ENCODE peak calls at places on chromosomes 16 and 17, in seven cellular contexts. H is CD8-positive, alpha-beta T cell; D is lower leg skin; V is stomach; M is upper lobe of left lung; U is fibroblast of mammary gland; O is body of pancreas. Z is an unnamed sample.

GRCh38 chr17:49523706-49524472 is 28.8 kb downstream of the NGFR start:
- DNase-seq in V (peak), H (peak), U (peak), M (no peak), O (no peak), D (peak), Z (peak)

GRCh38 chr17:14859521-14859920 is 405.6 kb downstream of the PMP22 start:
- DNase-seq in V (no peak), H (no peak), O (no peak), U (peak), M (no peak), D (no peak), Z (no peak)

GRCh38 chr16:15919331-15919730 is 30.1 kb upstream of the ABCC1 start:
- DNase-seq in H (no peak), V (no peak), U (peak), M (no peak), D (no peak), O (no peak), Z (peak)

GRCh38 chr17:1000597-1001490 is 3.9 kb downstream of the TIMM22 start:
- DNase-seq in U (peak), M (no peak), V (peak), H (no peak), O (no peak), D (no peak), Z (peak)

GRCh38 chr16:85878875-85879274 is 20.1 kb upstream of the IRF8 start:
- DNase-seq in H (no peak), V (no peak), M (no peak), U (peak), O (no peak), D (no peak), Z (peak)

GRCh38 chr17:61338000-61338864 is 61.4 kb upstream of the TBX2 start:
- DNase-seq in O (no peak), M (no peak), V (no peak), U (peak), H (no peak), D (no peak), Z (peak)

GRCh38 chr17:75406222-75406615 is 741 bp upstream of the GRB2 start:
- DNase-seq in H (no peak), O (no peak), M (no peak), V (no peak), U (no peak), D (no peak), Z (peak)

GRCh38 chr17:76204277-76204676 is 36.0 kb downstream of the RNF157 start:
- DNase-seq in U (peak), O (no peak), V (no peak), D (no peak), M (no peak), H (no peak), Z (peak)

GRCh38 chr16:29824589-29825144 is 4.4 kb downstream of the MVP start:
- DNase-seq in U (peak), D (no peak), H (no peak), O (no peak), M (no peak), V (no peak), Z (peak)

GRCh38 chr16:57537596-57538234 is 1.3 kb upstream of the CCDC102A start:
- DNase-seq in O (peak), U (no peak), M (no peak), V (no peak), H (no peak), D (no peak), Z (no peak)

GRCh38 chr17:72075995-72076677 is 44.7 kb upstream of the SOX9 start:
- DNase-seq in O (no peak), M (no peak), V (no peak), U (no peak), H (no peak), D (no peak), Z (no peak)

GRCh38 chr16:66682271-66682670 is 14.3 kb downstream of the CMTM4 start:
- DNase-seq in V (no peak), U (no peak), M (no peak), D (no peak), O (no peak), H (no peak), Z (no peak)

GRCh38 chr17:63819131-63819530 is 8.1 kb upstream of the PSMC5 start:
- DNase-seq in O (no peak), M (no peak), H (no peak), U (no peak), D (no peak), V (no peak), Z (no peak)

GRCh38 chr16:14325921-14326401 is 254.8 kb downstream of the MRTFB start:
- DNase-seq in M (no peak), H (no peak), O (no peak), U (peak), D (no peak), V (no peak), Z (no peak)

GRCh38 chr16:30438835-30439234 is 6.8 kb downstream of the SEPHS2 start:
- DNase-seq in O (no peak), M (no peak), U (no peak), V (no peak), D (no peak), H (no peak), Z (no peak)

GRCh38 chr16:87057291-87057881 is 259.8 kb downstream of the C16orf95 start:
- DNase-seq in D (no peak), V (no peak), H (no peak), O (no peak), U (peak), M (no peak), Z (no peak)

GRCh38 chr17:50219345-50219744 is 17.9 kb upstream of the COL1A1 start:
- DNase-seq in V (no peak), U (peak), H (no peak), M (no peak), D (no peak), O (no peak), Z (peak)

GRCh38 chr16:76265434-76266045 is 11.7 kb upstream of the CNTNAP4 start:
- DNase-seq in D (no peak), V (no peak), H (no peak), M (no peak), O (peak), U (peak), Z (peak)

GRCh38 chr16:30114411-30114810 is 1.1 kb upstream of the GDPD3 start:
- DNase-seq in D (no peak), V (no peak), M (no peak), U (no peak), H (no peak), O (no peak), Z (no peak)

GRCh38 chr17:36608794-36609497 is 7.6 kb downstream of the MRM1 start:
- DNase-seq in V (no peak), O (no peak), H (no peak), D (no peak), U (peak), M (no peak), Z (peak)

GRCh38 chr16:89359296-89360147 is 130.8 kb downstream of the ANKRD11 start:
- DNase-seq in V (no peak), U (peak), D (no peak), M (no peak), O (no peak), H (no peak), Z (no peak)

GRCh38 chr16:17939723-17940122 is 396.8 kb downstream of the NPIPA8 start:
- DNase-seq in M (no peak), O (no peak), H (no peak), U (no peak), V (no peak), D (no peak), Z (no peak)

GRCh38 chr17:6547336-6547735 is 9.0 kb downstream of the PITPNM3 start:
- DNase-seq in H (no peak), V (no peak), D (no peak), O (no peak), U (no peak), M (no peak), Z (no peak)

GRCh38 chr16:57257455-57258070 is 12.5 kb downstream of the ARL2BP start:
- DNase-seq in D (no peak), U (no peak), O (peak), H (no peak), V (peak), M (peak), Z (no peak)

GRCh38 chr17:7559307-7560171 is 989 bp downstream of the TNFSF13 start:
- DNase-seq in D (no peak), M (no peak), V (peak), U (no peak), O (peak), H (no peak), Z (no peak)

GRCh38 chr16:3149630-3150345 is 15.0 kb downstream of the ZNF213 start:
- DNase-seq in O (peak), V (peak), D (peak), M (peak), H (peak), U (peak), Z (peak)
- TF ChIP-seq CTCF in O (peak), V (no peak), D (no peak), M (peak), H (peak), U (no peak), Z (peak)

GRCh38 chr17:19270347-19270950 is 33.3 kb downstream of the EPN2 start:
- DNase-seq in U (no peak), M (no peak), V (no peak), O (no peak), D (no peak), H (no peak), Z (no peak)
- H3K4me3 ChIP-seq in U (no peak), M (no peak), V (no peak), O (no peak), D (no peak), H (no peak), Z (no peak)

DNA sequence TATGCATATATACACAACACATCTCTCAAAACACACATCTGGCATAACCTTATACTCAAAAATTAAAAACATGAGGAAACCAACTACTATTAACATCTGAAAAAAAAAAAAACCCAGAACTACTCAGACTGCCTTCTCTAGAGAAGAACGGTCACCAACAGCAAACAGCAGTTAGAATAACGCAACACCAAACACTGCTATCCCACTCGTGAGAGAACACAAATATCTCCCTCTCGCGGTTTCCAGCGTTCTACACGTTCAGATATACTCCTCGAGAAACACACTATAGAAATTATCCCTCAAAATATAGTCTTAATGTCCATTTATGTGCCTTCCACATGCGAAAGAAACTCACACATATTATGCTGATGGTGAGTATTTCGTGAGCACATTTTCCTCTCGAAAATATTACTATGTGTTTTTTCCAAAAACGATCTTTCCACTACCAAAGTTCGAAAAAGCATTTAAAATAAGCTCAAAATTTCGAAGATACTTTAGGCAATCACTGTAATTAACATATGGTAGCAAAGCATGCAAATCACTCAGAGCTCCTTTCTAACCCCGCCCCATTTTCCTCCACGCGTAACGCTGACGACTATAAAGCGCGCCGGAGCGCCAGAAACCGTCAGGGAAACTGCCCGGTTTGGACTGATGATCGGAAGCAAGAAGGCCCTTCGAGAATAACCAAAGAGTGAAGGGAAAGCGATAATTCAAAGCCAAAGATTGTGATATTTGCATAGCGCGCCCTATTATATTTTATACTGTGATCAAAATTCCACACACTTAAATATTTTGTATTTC is 60.1 kb downstream of the TEX14 start:
- DNase-seq in O (peak), D (peak), U (peak), M (peak), V (peak), H (peak), Z (peak)
- TF ChIP-seq CTCF in O (peak), D (no peak), U (peak), M (no peak), V (no peak), H (no peak), Z (peak)

DNA sequence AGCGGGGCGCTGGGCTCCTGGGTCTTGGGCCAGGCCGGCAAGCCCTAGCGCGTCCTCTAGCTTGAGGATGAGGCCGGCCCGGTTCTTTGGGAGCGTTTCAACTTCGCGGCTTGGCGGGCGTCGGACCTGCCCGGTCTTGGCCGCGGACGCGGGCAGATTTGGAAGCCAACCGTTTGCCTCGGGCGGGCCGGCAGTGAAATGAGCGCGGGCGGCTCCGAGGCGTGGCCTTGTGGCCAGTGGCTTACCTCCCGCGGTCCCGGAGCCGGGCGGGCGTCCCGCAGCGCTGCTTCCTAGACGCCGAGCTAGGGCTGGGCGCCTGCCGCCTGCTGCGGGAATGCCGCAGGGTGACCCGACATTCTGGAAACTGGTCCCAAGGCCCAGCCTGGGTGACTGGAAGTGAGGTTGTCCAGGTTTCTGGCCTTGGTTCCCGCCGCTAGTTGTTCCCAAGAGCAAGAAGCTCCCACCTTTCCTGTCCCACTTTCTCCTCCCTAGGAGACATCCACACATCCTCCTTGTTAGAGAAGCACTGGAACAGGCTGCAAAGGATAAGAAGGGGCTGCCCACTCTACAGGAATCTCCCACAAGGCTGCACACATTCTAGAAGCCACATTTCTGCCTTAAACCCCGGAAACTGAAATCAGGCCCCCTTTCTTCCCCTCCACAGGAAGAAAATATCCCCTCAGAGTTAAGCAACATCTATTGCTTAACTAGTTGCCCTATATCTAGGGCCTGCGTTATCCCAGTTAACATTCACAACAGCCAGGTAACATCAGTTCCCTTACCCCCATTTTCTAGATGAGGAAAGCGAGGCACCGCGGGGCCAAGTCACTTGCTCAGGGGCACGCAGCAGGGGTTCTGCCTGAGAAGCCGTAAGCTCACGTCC is 4.5 kb upstream of the CBX8 start:
- DNase-seq in M (peak), H (no peak), V (peak), U (no peak), O (no peak), D (no peak), Z (peak)
- H3K4me3 ChIP-seq in M (peak), H (no peak), V (no peak), U (no peak), O (no peak), D (no peak), Z (no peak)

DNA sequence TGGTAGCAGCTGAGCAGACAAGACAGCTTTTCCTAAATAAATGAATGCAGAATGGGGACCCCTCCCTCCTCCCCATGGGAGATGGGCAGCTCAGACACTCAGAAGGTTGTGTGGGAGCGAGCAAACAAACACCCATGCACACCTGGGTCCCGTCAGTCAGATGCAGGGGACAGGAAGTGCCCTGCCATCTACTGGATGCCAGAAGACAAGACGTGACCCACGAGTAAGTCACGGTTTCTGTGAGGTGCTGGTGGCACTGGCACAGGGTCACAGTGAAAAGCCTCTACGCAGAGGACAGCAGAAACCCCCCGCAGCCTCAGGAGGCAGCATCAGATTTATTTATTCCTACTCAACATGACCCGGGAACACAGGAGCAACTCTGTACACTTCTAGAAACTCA is 8.4 kb downstream of the HBQ1 start:
- DNase-seq in U (no peak), O (no peak), V (no peak), D (no peak), H (peak), M (no peak), Z (no peak)
- TF ChIP-seq CTCF in U (no peak), O (no peak), V (no peak), D (no peak), H (no peak), M (no peak), Z (peak)

GRCh38 chr17:2055494-2056220 is 754 bp downstream of the HIC1 start:
- DNase-seq in O (no peak), H (peak), U (no peak), V (no peak), M (peak), D (no peak), Z (no peak)

GRCh38 chr17:2057714-2058520 is 3.0 kb downstream of the HIC1 start:
- DNase-seq in M (peak), U (no peak), V (no peak), H (no peak), D (no peak), O (no peak), Z (no peak)

GRCh38 chr17:2054740-2055493 is at the start of gene HIC1:
- DNase-seq in D (no peak), V (peak), H (peak), O (peak), M (peak), U (peak), Z (peak)

GRCh38 chr17:2057130-2057713 is 2.3 kb downstream of the HIC1 start:
- DNase-seq in V (no peak), D (no peak), H (no peak), U (no peak), M (peak), O (no peak), Z (no peak)

GRCh38 chr17:2056221-2057129 is 1.6 kb downstream of the HIC1 start:
- DNase-seq in H (peak), D (no peak), O (no peak), U (no peak), V (no peak), M (peak), Z (no peak)
- H3K4me3 ChIP-seq in H (peak), D (peak), O (no peak), U (peak), V (peak), M (peak), Z (no peak)

DNA sequence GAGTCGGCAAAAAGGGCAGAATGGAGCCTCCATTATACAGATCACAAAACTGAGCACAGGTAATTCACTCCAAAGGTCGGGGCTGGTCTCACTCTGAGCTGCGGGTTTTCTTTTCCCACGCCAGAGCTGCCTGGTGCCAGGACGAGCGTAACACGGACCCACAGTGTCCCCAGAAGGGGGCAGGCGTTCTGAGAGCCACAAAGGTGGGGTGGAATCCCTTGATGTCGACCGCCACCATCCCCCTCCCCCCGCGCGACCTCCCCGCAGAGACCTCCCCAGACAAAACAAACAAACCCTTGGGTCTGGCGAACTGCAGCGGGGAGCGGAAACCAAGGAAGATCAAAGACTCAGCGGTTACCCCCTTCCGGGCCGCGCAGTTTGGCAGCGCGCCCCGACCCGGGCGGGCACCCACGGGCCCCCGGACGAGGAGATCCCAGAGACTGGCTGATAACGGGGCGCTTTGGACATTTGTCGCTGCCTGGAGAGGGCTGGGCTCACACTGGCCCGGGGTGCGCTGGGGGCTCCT is 793 bp upstream of the NKD1 start:
- DNase-seq in U (no peak), V (peak), D (no peak), O (peak), M (peak), H (peak), Z (peak)
- TF ChIP-seq CTCF in U (no peak), V (no peak), D (no peak), O (peak), M (no peak), H (no peak), Z (peak)

DNA sequence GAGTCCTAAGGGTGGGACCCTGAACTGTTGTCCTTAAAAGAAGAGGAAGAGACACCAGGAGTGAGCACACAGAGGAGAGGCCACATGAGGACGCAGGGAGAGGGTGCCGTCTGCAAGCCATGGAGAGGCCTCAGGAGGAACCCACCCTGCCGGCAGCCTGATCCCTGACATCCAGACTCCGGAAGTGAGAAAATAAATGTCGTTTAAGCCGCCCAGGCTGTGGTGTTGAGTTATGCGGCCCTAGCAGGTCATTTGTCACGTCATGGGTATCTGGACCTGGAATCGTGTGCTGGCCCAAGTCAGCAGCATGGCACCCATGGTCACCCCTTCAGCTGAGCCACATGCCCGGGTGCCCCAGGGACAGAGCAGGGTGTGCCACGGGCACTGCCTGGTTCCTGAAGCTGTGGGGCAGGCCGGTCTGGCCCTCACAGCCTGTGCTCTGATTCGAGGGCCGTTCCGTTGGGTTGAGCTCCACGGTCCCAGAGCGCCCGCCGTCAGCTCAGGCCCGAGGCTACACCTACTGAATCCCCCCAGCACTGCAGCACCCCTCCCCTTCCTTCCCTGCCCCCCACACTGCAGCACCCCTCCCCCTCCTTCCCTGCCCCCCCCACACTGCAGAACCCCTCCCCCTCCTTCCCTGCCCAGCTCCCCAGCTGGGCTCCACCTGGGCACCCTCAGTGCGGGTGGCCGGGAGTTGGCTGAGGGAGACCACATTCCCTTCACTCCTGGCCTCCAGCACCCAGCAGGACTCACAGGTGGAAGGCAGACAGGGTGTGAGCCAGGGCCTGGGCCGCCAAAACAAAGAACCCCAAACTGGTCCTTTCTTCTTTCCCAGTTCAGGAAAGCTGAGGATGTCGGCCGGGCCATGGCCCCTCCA is 2.7 kb upstream of the CCDC57 start:
- DNase-seq in U (no peak), H (no peak), D (no peak), M (peak), O (no peak), V (no peak), Z (no peak)
- H3K4me3 ChIP-seq in U (no peak), H (no peak), D (no peak), M (no peak), O (no peak), V (no peak), Z (no peak)

Z was measured in epithelial cell of esophagus.